ENCODE peak calls at places on chromosomes 13 and 19, in five cellular contexts. One of them, this sample, is unnamed.

GRCh38 chr19:7925171-7925837 is 631 bp downstream of the CTXN1 start:
- DNase-seq in HCT116: peak
- DNase-seq in SK-N-SH: peak
- DNase-seq in HepG2: peak
- DNase-seq in GM12878: no peak
- DNase-seq in this sample: peak

GRCh38 chr19:18422530-18423191 is 3.5 kb downstream of the SSBP4 start:
- DNase-seq in HCT116: no peak
- DNase-seq in SK-N-SH: no peak
- DNase-seq in HepG2: no peak
- DNase-seq in GM12878: no peak
- DNase-seq in this sample: no peak

GRCh38 chr19:55383789-55384575 is at the start of gene TMEM238:
- DNase-seq in HCT116: no peak
- DNase-seq in SK-N-SH: peak
- DNase-seq in HepG2: no peak
- DNase-seq in GM12878: no peak
- DNase-seq in this sample: peak

GRCh38 chr19:49889687-49890348 is 6.9 kb downstream of the IL4I1 start:
- DNase-seq in HCT116: peak
- DNase-seq in SK-N-SH: peak
- DNase-seq in HepG2: no peak
- DNase-seq in GM12878: no peak
- DNase-seq in this sample: peak

GRCh38 chr19:11496391-11497163 is 9.1 kb downstream of the ZNF653 start:
- DNase-seq in HCT116: peak
- DNase-seq in SK-N-SH: peak
- DNase-seq in HepG2: peak
- DNase-seq in GM12878: no peak
- DNase-seq in this sample: peak

GRCh38 chr13:25217023-25217909 is 45.2 kb upstream of the AMER2 start:
- DNase-seq in HCT116: no peak
- DNase-seq in SK-N-SH: no peak
- DNase-seq in HepG2: no peak
- DNase-seq in GM12878: no peak
- DNase-seq in this sample: no peak

GRCh38 chr19:801030-801860 is 4.0 kb downstream of the PTBP1 start:
- DNase-seq in HCT116: no peak
- DNase-seq in SK-N-SH: peak
- DNase-seq in HepG2: no peak
- DNase-seq in GM12878: no peak
- DNase-seq in this sample: peak

GRCh38 chr19:566403-566802 is 6.0 kb upstream of the BSG start:
- DNase-seq in HCT116: no peak
- DNase-seq in SK-N-SH: peak
- DNase-seq in HepG2: peak
- DNase-seq in GM12878: no peak
- DNase-seq in this sample: peak

GRCh38 chr13:109608503-109608902 is 177.9 kb downstream of the IRS2 start:
- DNase-seq in HCT116: no peak
- DNase-seq in SK-N-SH: no peak
- DNase-seq in HepG2: no peak
- DNase-seq in GM12878: no peak
- DNase-seq in this sample: no peak

GRCh38 chr13:90534617-90535340 is 812.7 kb upstream of the MIR17HG start:
- DNase-seq in HCT116: no peak
- DNase-seq in SK-N-SH: no peak
- DNase-seq in HepG2: no peak
- DNase-seq in GM12878: no peak
- DNase-seq in this sample: no peak

GRCh38 chr13:100875392-100876043 is 200.9 kb upstream of the TMTC4 start:
- DNase-seq in HCT116: no peak
- DNase-seq in SK-N-SH: no peak
- DNase-seq in HepG2: no peak
- DNase-seq in GM12878: peak
- DNase-seq in this sample: no peak

GRCh38 chr13:38530492-38530891 is 156.4 kb upstream of the FREM2 start:
- DNase-seq in HCT116: no peak
- DNase-seq in SK-N-SH: peak
- DNase-seq in HepG2: no peak
- DNase-seq in GM12878: no peak
- DNase-seq in this sample: no peak

GRCh38 chr13:102460806-102461205 is 59.0 kb upstream of the FGF14 start:
- DNase-seq in HCT116: no peak
- DNase-seq in SK-N-SH: no peak
- DNase-seq in HepG2: no peak
- DNase-seq in GM12878: no peak
- DNase-seq in this sample: no peak

GRCh38 chr13:85367887-85368286 is 431.3 kb downstream of the SLITRK6 start:
- DNase-seq in HCT116: no peak
- DNase-seq in SK-N-SH: no peak
- DNase-seq in HepG2: no peak
- DNase-seq in GM12878: no peak
- DNase-seq in this sample: no peak

GRCh38 chr13:72180253-72180952 is 313.4 kb upstream of the DACH1 start:
- DNase-seq in HCT116: no peak
- DNase-seq in SK-N-SH: no peak
- DNase-seq in HepG2: no peak
- DNase-seq in GM12878: no peak
- DNase-seq in this sample: no peak

GRCh38 chr19:29263305-29264080 is 50.5 kb upstream of the UQCRFS1 start:
- DNase-seq in HCT116: no peak
- DNase-seq in SK-N-SH: peak
- DNase-seq in HepG2: peak
- DNase-seq in GM12878: no peak
- DNase-seq in this sample: peak

GRCh38 chr13:112532837-112533745 is 54.9 kb downstream of the TUBGCP3 start:
- DNase-seq in HCT116: no peak
- DNase-seq in SK-N-SH: peak
- DNase-seq in HepG2: no peak
- DNase-seq in GM12878: no peak
- DNase-seq in this sample: no peak

GRCh38 chr13:110645750-110646149 is 30.4 kb downstream of the NAXD start:
- DNase-seq in HCT116: no peak
- DNase-seq in SK-N-SH: no peak
- DNase-seq in HepG2: no peak
- DNase-seq in GM12878: no peak
- DNase-seq in this sample: no peak

GRCh38 chr13:33276581-33276980 is 9.0 kb downstream of the STARD13 start:
- DNase-seq in HCT116: no peak
- DNase-seq in SK-N-SH: no peak
- DNase-seq in HepG2: no peak
- DNase-seq in GM12878: no peak
- DNase-seq in this sample: no peak

GRCh38 chr13:33554919-33555791 is 262.8 kb upstream of the RFC3 start:
- DNase-seq in HCT116: no peak
- DNase-seq in SK-N-SH: no peak
- DNase-seq in HepG2: no peak
- DNase-seq in GM12878: no peak
- DNase-seq in this sample: no peak

GRCh38 chr13:113981201-113981605 is 7.3 kb upstream of the C13orf46 start:
- DNase-seq in HCT116: peak
- DNase-seq in SK-N-SH: no peak
- DNase-seq in HepG2: no peak
- DNase-seq in GM12878: no peak
- DNase-seq in this sample: no peak

GRCh38 chr13:112954488-112955270 is 14.3 kb upstream of the MCF2L start:
- DNase-seq in HCT116: no peak
- DNase-seq in SK-N-SH: no peak
- DNase-seq in HepG2: no peak
- DNase-seq in GM12878: no peak
- DNase-seq in this sample: no peak

GRCh38 chr13:25046985-25047660 is 48.8 kb upstream of the PABPC3 start:
- DNase-seq in HCT116: no peak
- DNase-seq in SK-N-SH: peak
- DNase-seq in HepG2: no peak
- DNase-seq in GM12878: no peak
- DNase-seq in this sample: no peak

GRCh38 chr19:43776285-43776684 is 4.5 kb downstream of the KCNN4 start:
- DNase-seq in HCT116: no peak
- DNase-seq in SK-N-SH: no peak
- DNase-seq in HepG2: no peak
- DNase-seq in GM12878: no peak
- DNase-seq in this sample: peak

GRCh38 chr19:6035026-6035425 is 57.1 kb upstream of the RANBP3 start:
- DNase-seq in HCT116: no peak
- DNase-seq in SK-N-SH: no peak
- DNase-seq in HepG2: no peak
- DNase-seq in GM12878: no peak
- DNase-seq in this sample: no peak

GRCh38 chr13:102555914-102556553 is 40.8 kb upstream of the TPP2 start:
- DNase-seq in HCT116: peak
- DNase-seq in SK-N-SH: peak
- DNase-seq in HepG2: peak
- DNase-seq in GM12878: no peak
- DNase-seq in this sample: peak

GRCh38 chr19:9914001-9914314 is 22.4 kb downstream of the OLFM2 start:
- DNase-seq in HCT116: no peak
- DNase-seq in SK-N-SH: no peak
- DNase-seq in HepG2: no peak
- DNase-seq in GM12878: no peak
- DNase-seq in this sample: peak

GRCh38 chr19:28169168-28169862 is 1043.6 kb downstream of the UQCRFS1 start:
- DNase-seq in HCT116: no peak
- DNase-seq in SK-N-SH: no peak
- DNase-seq in HepG2: no peak
- DNase-seq in GM12878: no peak
- DNase-seq in this sample: no peak

GRCh38 chr13:42807866-42808265 is 26.5 kb downstream of the FAM216B start:
- DNase-seq in HCT116: no peak
- DNase-seq in SK-N-SH: no peak
- DNase-seq in HepG2: peak
- DNase-seq in GM12878: no peak
- DNase-seq in this sample: no peak

GRCh38 chr13:99275093-99275469 is 16.9 kb upstream of the GPR18 start:
- DNase-seq in HCT116: no peak
- DNase-seq in SK-N-SH: no peak
- DNase-seq in HepG2: no peak
- DNase-seq in GM12878: no peak
- DNase-seq in this sample: no peak

GRCh38 chr13:113648218-113648615 is 9.8 kb downstream of the ATP4B start:
- DNase-seq in HCT116: no peak
- DNase-seq in SK-N-SH: no peak
- DNase-seq in HepG2: no peak
- DNase-seq in GM12878: no peak
- DNase-seq in this sample: no peak

GRCh38 chr19:19111967-19112580 is 26.2 kb downstream of the TMEM161A start:
- DNase-seq in HCT116: no peak
- DNase-seq in SK-N-SH: peak
- DNase-seq in HepG2: no peak
- DNase-seq in GM12878: no peak
- DNase-seq in this sample: no peak

GRCh38 chr19:1467512-1468273 is 11.3 kb downstream of the C19orf25 start:
- DNase-seq in HCT116: no peak
- DNase-seq in SK-N-SH: no peak
- DNase-seq in HepG2: no peak
- DNase-seq in GM12878: no peak
- DNase-seq in this sample: no peak

GRCh38 chr19:2171349-2172145 is 7.8 kb downstream of the DOT1L start:
- DNase-seq in HCT116: no peak
- DNase-seq in SK-N-SH: peak
- DNase-seq in HepG2: peak
- DNase-seq in GM12878: peak
- DNase-seq in this sample: peak

GRCh38 chr13:68584776-68585175 is 1354.6 kb upstream of the PCDH9 start:
- DNase-seq in HCT116: no peak
- DNase-seq in SK-N-SH: no peak
- DNase-seq in HepG2: no peak
- DNase-seq in GM12878: no peak
- DNase-seq in this sample: no peak

DNA sequence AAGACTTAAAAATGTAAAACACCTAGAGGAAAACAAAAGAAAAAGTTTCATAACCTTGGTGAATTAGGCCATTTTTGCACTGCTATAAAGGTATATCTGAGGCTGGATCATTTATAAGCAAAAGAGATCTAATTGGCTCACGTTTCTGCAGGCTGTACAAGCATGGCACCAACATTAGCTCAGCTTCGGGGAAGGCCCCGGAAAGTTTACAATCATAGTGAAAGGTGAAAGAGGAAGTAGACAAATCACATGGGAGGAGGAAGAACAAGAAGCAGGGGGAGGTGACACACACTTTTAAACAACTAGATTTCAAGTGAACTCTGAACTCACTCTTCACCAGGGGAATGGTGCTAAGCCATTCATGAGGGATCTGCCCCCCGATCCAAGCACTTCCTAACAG is 1358.5 kb upstream of the PCDH9 start:
- DNase-seq in HCT116: no peak
- DNase-seq in SK-N-SH: no peak
- DNase-seq in HepG2: peak
- DNase-seq in GM12878: peak
- DNase-seq in this sample: no peak
- TF ChIP-seq ZBTB33 in HCT116: no peak
- TF ChIP-seq ZBTB33 in SK-N-SH: no peak
- TF ChIP-seq ZBTB33 in HepG2: no peak
- TF ChIP-seq ZBTB33 in GM12878: no peak
- TF ChIP-seq ZBTB33 in this sample: no peak

GRCh38 chr19:48332662-48333466 is 7.5 kb downstream of the EMP3 start:
- DNase-seq in HCT116: peak
- DNase-seq in SK-N-SH: peak
- DNase-seq in HepG2: peak
- DNase-seq in GM12878: peak
- DNase-seq in this sample: peak
- TF ChIP-seq CTCF in HCT116: no peak
- TF ChIP-seq CTCF in SK-N-SH: no peak
- TF ChIP-seq CTCF in HepG2: peak
- TF ChIP-seq CTCF in GM12878: no peak
- TF ChIP-seq CTCF in this sample: no peak

GRCh38 chr13:75587679-75588078 is 38.1 kb downstream of the UCHL3 start:
- DNase-seq in HCT116: no peak
- DNase-seq in SK-N-SH: no peak
- DNase-seq in HepG2: peak
- DNase-seq in GM12878: no peak
- DNase-seq in this sample: no peak
- TF ChIP-seq ZBTB33 in HCT116: no peak
- TF ChIP-seq ZBTB33 in SK-N-SH: no peak
- TF ChIP-seq ZBTB33 in HepG2: no peak
- TF ChIP-seq ZBTB33 in GM12878: no peak
- TF ChIP-seq ZBTB33 in this sample: no peak

GRCh38 chr19:35291916-35292315 is at the start of gene MAG:
- DNase-seq in HCT116: no peak
- DNase-seq in SK-N-SH: no peak
- DNase-seq in HepG2: no peak
- DNase-seq in GM12878: no peak
- DNase-seq in this sample: no peak
- TF ChIP-seq CTCF in HCT116: no peak
- TF ChIP-seq CTCF in SK-N-SH: no peak
- TF ChIP-seq CTCF in HepG2: no peak
- TF ChIP-seq CTCF in GM12878: no peak
- TF ChIP-seq CTCF in this sample: no peak

This sample was measured in K562.